ENCODE peak calls at places on chromosome X, in six cellular contexts. Q, B, A, W, N and J are unnamed samples.
A peak's percentile ranks its signal among the peaks of the same experiment; 100 is the strongest.

GRCh38 chrX:48636776-48637175 is 39.5 kb downstream of the WDR13 start:
- DNase-seq in Q (no peak), B (no peak), A (no peak), W (no peak), N (no peak), J (no peak)

GRCh38 chrX:110914281-110914680 is 118.7 kb upstream of the CHRDL1 start:
- DNase-seq in Q (no peak), B (no peak), A (no peak), W (no peak), N (no peak), J (no peak)

GRCh38 chrX:139299309-139299708 is 231.2 kb upstream of the F9 start:
- DNase-seq in Q (no peak), B (no peak), A (no peak), W (no peak), N (no peak), J (no peak)

GRCh38 chrX:82335772-82336171 is 1133.9 kb downstream of the SH3BGRL start:
- DNase-seq in Q (no peak), B (no peak), A (no peak), W (no peak), N (no peak), J (peak; percentile 26)

GRCh38 chrX:40444798-40445496 is 135.8 kb upstream of the ATP6AP2 start:
- DNase-seq in Q (no peak), B (no peak), A (no peak), W (no peak), N (no peak), J (peak; percentile 22)

GRCh38 chrX:107442914-107443527 is 6.4 kb upstream of the FRMPD3 start:
- DNase-seq in Q (no peak), B (no peak), A (no peak), W (no peak), N (no peak), J (peak; percentile 65)

GRCh38 chrX:69189972-69190371 is 24.7 kb upstream of the PJA1 start:
- DNase-seq in Q (peak; percentile 29), B (no peak), A (no peak), W (no peak), N (no peak), J (no peak)

GRCh38 chrX:118188977-118189376 is 72.4 kb upstream of the KLHL13 start:
- DNase-seq in Q (peak; percentile 19), B (no peak), A (no peak), W (no peak), N (no peak), J (no peak)

GRCh38 chrX:100424012-100424411 is 13.9 kb upstream of the PCDH19 start:
- DNase-seq in Q (no peak), B (no peak), A (peak; percentile 32), W (no peak), N (no peak), J (peak; percentile 43)

GRCh38 chrX:78024349-78025108 is 55.1 kb upstream of the PGAM4 start:
- DNase-seq in Q (no peak), B (peak; percentile 18), A (peak; percentile 16), W (no peak), N (peak; percentile 52), J (peak; percentile 71)

GRCh38 chrX:9926002-9926401 is 41.2 kb upstream of the CLDN34 start:
- DNase-seq in Q (no peak), B (no peak), A (no peak), W (no peak), N (no peak), J (no peak)

GRCh38 chrX:9928083-9928482 is 39.1 kb upstream of the CLDN34 start:
- DNase-seq in Q (no peak), B (no peak), A (no peak), W (no peak), N (no peak), J (no peak)

GRCh38 chrX:9923357-9923756 is 43.8 kb upstream of the CLDN34 start:
- DNase-seq in Q (no peak), B (no peak), A (peak; percentile 42), W (no peak), N (no peak), J (no peak)

DNA sequence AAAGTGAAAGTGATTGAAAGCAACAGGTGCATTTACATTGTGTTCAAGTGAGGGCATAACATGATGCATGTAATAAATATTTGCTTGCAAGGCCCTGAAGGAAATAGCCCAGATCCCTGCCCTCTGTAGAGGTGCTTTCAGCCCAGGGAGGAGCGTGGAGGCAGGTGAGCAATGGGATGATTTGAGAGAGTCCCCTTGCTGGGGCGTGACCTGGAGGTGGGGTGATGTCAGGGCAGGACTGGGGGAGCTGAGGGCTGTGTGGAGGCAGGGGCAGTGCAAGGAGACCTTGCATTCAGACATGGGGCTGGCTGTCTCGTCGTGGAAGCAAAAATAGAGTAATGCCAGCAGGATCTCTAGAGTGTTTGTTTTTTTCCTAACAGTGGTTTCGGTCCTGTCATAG is 39.5 kb upstream of the CLDN34 start:
- DNase-seq in Q (no peak), B (no peak), A (no peak), W (no peak), N (no peak), J (no peak)
- H3K27ac ChIP-seq in Q (no peak overlapping the region), B (no peak overlapping the region), A (no peak overlapping the region), W (no peak overlapping the region), N (no peak overlapping the region), J (no peak overlapping the region)

GRCh38 chrX:45818913-45819312 is 618.2 kb upstream of the DIPK2B start:
- DNase-seq in Q (no peak), B (no peak), A (no peak), W (no peak), N (no peak), J (no peak)

GRCh38 chrX:45822124-45822523 is 621.4 kb upstream of the DIPK2B start:
- DNase-seq in Q (no peak), B (no peak), A (no peak), W (no peak), N (no peak), J (peak; percentile 48)

GRCh38 chrX:45830343-45830742 is 629.7 kb upstream of the DIPK2B start:
- DNase-seq in Q (no peak), B (no peak), A (no peak), W (no peak), N (no peak), J (no peak)

DNA sequence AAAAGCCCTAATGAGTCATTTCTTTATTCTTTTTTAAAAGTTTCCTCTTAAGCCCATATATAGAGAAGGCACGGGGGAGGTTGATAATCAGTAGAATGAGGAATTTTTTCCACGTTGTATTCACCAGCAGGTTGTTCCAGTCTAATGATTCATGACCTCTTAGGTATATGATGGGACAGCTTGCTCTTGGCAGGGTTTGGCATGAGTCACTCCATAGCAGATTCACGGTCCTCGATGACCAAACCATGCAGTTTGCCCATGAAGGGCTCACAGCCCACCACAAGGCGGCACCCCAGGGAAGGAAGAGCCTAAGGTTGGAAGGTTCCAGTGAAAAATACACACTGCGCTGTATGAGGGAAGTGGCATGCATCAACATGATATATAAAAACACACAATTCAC is 623.8 kb upstream of the DIPK2B start:
- DNase-seq in Q (no peak), B (peak; percentile 73), A (peak; percentile 92), W (peak; percentile 91), N (no peak), J (peak; percentile 96)
- TF ChIP-seq CTCF in Q (no peak), B (peak; percentile 75), A (peak; percentile 63), W (peak; percentile 88), N (peak; percentile 18), J (peak; percentile 91)

DNA sequence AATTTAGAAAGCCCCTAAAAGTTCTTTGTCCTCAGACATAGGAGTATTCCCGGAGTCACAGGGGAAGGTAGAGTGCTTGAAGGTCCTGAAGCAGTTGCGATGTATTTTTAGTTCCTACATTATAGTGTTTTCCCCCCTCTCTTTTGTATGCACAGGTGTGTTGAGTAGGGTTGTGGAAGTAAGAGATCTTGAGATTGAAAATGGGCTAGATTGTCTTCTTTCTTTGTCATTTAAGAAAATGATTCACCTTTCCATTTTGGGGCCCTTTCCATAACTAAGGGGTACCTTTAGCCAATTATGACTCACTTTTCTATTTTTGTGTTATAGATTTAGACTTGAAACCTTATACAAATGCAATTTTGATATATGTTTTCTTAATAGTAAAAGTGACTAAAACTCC is 75.8 kb upstream of the AFF2 start:
- DNase-seq in Q (no peak), B (no peak), A (no peak), W (no peak), N (no peak), J (no peak)
- H3K27ac ChIP-seq in Q (no peak overlapping the region), B (no peak overlapping the region), A (no peak overlapping the region), W (no peak overlapping the region), N (no peak overlapping the region), J (no peak overlapping the region)

DNA sequence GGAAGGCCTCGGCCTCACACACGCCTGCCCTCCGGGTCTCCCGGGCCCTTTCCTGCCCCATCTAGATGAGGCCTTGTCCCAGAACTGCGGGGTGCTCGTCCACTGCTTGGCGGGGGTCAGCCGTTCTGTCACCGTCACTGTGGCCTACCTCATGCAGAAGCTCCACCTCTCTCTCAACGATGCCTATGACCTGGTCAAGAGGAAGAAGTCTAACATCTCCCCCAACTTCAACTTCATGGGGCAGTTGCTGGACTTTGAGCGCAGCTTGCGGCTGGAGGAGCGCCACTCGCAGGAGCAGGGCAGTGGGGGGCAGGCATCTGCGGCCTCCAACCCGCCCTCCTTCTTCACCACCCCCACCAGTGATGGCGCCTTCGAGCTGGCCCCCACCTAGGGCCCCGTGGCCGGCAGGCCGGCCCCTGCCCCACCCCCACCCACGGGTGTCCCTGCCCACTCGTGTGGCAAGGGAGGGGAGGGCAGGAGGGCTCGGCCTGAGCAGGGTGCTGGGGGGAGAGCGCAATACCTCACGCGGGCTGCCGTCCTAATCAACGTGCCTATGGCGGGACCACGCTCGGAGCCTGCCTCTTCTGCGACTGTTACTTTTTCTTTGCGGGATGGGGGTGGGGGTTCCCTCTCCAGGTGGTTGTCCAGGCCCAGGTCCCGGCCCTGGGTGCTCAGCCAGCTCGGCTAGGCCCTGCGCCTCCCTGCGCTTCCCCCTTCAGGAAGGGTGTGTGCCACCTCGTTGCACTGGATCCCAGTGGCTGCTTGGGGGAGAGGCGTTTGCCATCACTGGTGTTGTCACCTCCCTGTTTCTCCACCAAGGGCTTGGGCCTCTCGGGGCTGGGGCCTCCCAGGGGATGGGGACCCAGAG is 3.1 kb downstream of the DUSP9 start:
- DNase-seq in Q (no peak), B (no peak), A (no peak), W (no peak), N (peak; percentile 21), J (no peak)
- TF ChIP-seq CTCF in Q (no peak), B (no peak), A (no peak), W (no peak), N (no peak), J (peak; percentile 15)